ENCODE peak calls at places on chromosomes 7 and 10, in four cellular contexts. Y, Q, K and D are unnamed samples.

GRCh38 chr7:105187302-105188169 is 173.5 kb downstream of the KMT2E start:
- DNase-seq in Y (no peak), Q (no peak), K (no peak), D (no peak)

GRCh38 chr10:4391683-4392082 is 434.3 kb upstream of the AKR1E2 start:
- DNase-seq in Y (no peak), Q (no peak), K (no peak), D (no peak)

GRCh38 chr7:35802649-35803048 is 1.8 kb downstream of the SEPTIN7 start:
- DNase-seq in Y (no peak), Q (no peak), K (no peak), D (no peak)

GRCh38 chr7:78363866-78364265 is 565.3 kb downstream of the PHTF2 start:
- DNase-seq in Y (no peak), Q (no peak), K (no peak), D (no peak)

GRCh38 chr10:131850490-131850880 is 50.3 kb upstream of the PPP2R2D start:
- DNase-seq in Y (no peak), Q (no peak), K (no peak), D (no peak)

GRCh38 chr7:138278601-138279000 is 181.5 kb upstream of the TRIM24 start:
- DNase-seq in Y (no peak), Q (no peak), K (no peak), D (no peak)

GRCh38 chr7:98990356-98990755 is 112.0 kb downstream of the TRRAP start:
- DNase-seq in Y (no peak), Q (no peak), K (no peak), D (no peak)

GRCh38 chr7:99019523-99020412 is 124.1 kb downstream of the SMURF1 start:
- DNase-seq in Y (no peak), Q (no peak), K (no peak), D (no peak)

GRCh38 chr10:84511709-84512108 is 183.3 kb downstream of the CCSER2 start:
- DNase-seq in Y (no peak), Q (no peak), K (no peak), D (no peak)

GRCh38 chr7:151875862-151876111 is 1.1 kb downstream of the PRKAG2 start:
- DNase-seq in Y (peak; percentile 53), Q (no peak), K (no peak), D (peak; percentile 77)

GRCh38 chr10:95444792-95445191 is 116.4 kb downstream of the SORBS1 start:
- DNase-seq in Y (peak; percentile 7), Q (no peak), K (no peak), D (no peak)

GRCh38 chr10:57692255-57692980 is 575.3 kb downstream of the IPMK start:
- DNase-seq in Y (peak; percentile 10), Q (peak; percentile 44), K (peak; percentile 5), D (no peak)

GRCh38 chr7:5591547-5591899 is 167.9 kb upstream of the TNRC18 start:
- DNase-seq in Y (peak; percentile 66), Q (peak; percentile 54), K (no peak), D (no peak)

GRCh38 chr10:77872151-77872946 is 54.2 kb downstream of the DLG5 start:
- DNase-seq in Y (no peak), Q (no peak), K (no peak), D (no peak)

GRCh38 chr7:130268463-130269317 is 2.0 kb downstream of the CPA2 start:
- DNase-seq in Y (no peak), Q (no peak), K (no peak), D (no peak)

GRCh38 chr7:44066494-44067063 is 1.2 kb upstream of the PGAM2 start:
- DNase-seq in Y (no peak), Q (no peak), K (no peak), D (peak; percentile 36)

GRCh38 chr10:91564508-91564907 is 68.4 kb downstream of the PPP1R3C start:
- DNase-seq in Y (no peak), Q (no peak), K (no peak), D (no peak)

GRCh38 chr10:89332718-89333281 is 5.0 kb downstream of the IFIT3 start:
- DNase-seq in Y (no peak), Q (no peak), K (no peak), D (no peak)

GRCh38 chr10:114933588-114933987 is 4.4 kb upstream of the TRUB1 start:
- DNase-seq in Y (no peak), Q (no peak), K (no peak), D (no peak)

GRCh38 chr10:49744091-49744685 is 17.9 kb downstream of the OGDHL start:
- DNase-seq in Y (no peak), Q (no peak), K (no peak), D (no peak)

GRCh38 chr7:936131-937054 is 18.1 kb downstream of the ADAP1 start:
- DNase-seq in Y (peak; percentile 82), Q (no peak), K (no peak), D (peak; percentile 33)

GRCh38 chr10:93180402-93181040 is 106.8 kb downstream of the CYP26A1 start:
- DNase-seq in Y (no peak), Q (no peak), K (peak; percentile 35), D (no peak)

GRCh38 chr7:131633342-131633843 is 77.0 kb upstream of the PODXL start:
- DNase-seq in Y (peak; percentile 51), Q (no peak), K (no peak), D (no peak)

GRCh38 chr7:44572771-44573170 is 937 bp downstream of the DDX56 start:
- DNase-seq in Y (no peak), Q (no peak), K (no peak), D (no peak)

GRCh38 chr10:109664554-109664953 is 258.8 kb downstream of the XPNPEP1 start:
- DNase-seq in Y (no peak), Q (no peak), K (no peak), D (no peak)

GRCh38 chr7:454356-455109 is 65.1 kb downstream of the PDGFA start:
- DNase-seq in Y (no peak), Q (no peak), K (no peak), D (no peak)

GRCh38 chr10:70479161-70479531 is 579 bp downstream of the PALD1 start:
- DNase-seq in Y (peak; percentile 48), Q (no peak), K (no peak), D (no peak)

GRCh38 chr7:13407911-13408310 is 581.6 kb downstream of the ETV1 start:
- DNase-seq in Y (no peak), Q (no peak), K (no peak), D (no peak)

GRCh38 chr7:26843696-26844095 is 20.7 kb downstream of the SKAP2 start:
- DNase-seq in Y (no peak), Q (no peak), K (no peak), D (no peak)
- TF ChIP-seq CTCF in Y (peak; percentile 40), Q (no peak), K (no peak), D (no peak)

GRCh38 chr10:63583909-63584747 is 62.9 kb downstream of the REEP3 start:
- DNase-seq in Y (no peak), Q (no peak), K (no peak), D (no peak)
- TF ChIP-seq CTCF in Y (no peak), Q (no peak), K (no peak), D (no peak)

GRCh38 chr10:31619410-31620095 is 300.5 kb downstream of the ZEB1 start:
- DNase-seq in Y (no peak), Q (no peak), K (peak; percentile 41), D (no peak)

GRCh38 chr10:31623466-31623865 is 304.4 kb downstream of the ZEB1 start:
- DNase-seq in Y (no peak), Q (peak; percentile 50), K (no peak), D (no peak)

GRCh38 chr10:31621733-31622132 is 302.7 kb downstream of the ZEB1 start:
- DNase-seq in Y (no peak), Q (no peak), K (no peak), D (no peak)

GRCh38 chr10:31620236-31621151 is 301.5 kb downstream of the ZEB1 start:
- DNase-seq in Y (peak; percentile 43), Q (peak; percentile 74), K (peak; percentile 87), D (no peak)

DNA sequence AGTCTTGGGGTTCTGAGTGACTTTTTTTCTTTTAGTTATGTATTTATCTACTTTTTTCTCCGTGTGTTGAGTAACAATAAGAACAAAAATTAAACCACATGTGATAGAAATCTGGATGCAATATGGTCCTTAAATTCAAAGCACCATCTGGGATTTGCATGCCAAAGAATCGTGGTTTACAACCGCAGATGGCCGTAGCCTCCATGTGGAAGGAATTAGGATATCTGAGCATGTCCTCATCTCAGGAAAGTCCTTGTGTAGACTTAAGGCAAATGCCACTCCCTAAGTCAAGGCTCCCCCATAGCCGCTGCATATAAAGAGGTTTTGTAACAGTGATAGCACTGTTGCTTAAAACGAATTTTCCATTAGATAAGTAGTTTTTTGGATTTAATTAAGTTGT is 304.0 kb downstream of the ZEB1 start:
- DNase-seq in Y (no peak), Q (peak; percentile 96), K (no peak), D (no peak)
- TF ChIP-seq CTCF in Y (no peak), Q (peak; percentile 20), K (no peak), D (no peak)

GRCh38 chr7:90298145-90299038 is 22.7 kb downstream of the FAM237B start:
- DNase-seq in Y (peak; percentile 63), Q (peak; percentile 40), K (no peak), D (no peak)
- TF ChIP-seq CTCF in Y (peak; percentile 55), Q (peak; percentile 87), K (no peak), D (no peak)

GRCh38 chr10:97821308-97822038 is 28.2 kb upstream of the GOLGA7B start:
- DNase-seq in Y (no peak), Q (no peak), K (no peak), D (no peak)

GRCh38 chr10:97825020-97825739 is 24.5 kb upstream of the GOLGA7B start:
- DNase-seq in Y (no peak), Q (no peak), K (no peak), D (no peak)

GRCh38 chr10:97820305-97820704 is 29.3 kb upstream of the GOLGA7B start:
- DNase-seq in Y (no peak), Q (no peak), K (no peak), D (no peak)

GRCh38 chr10:97823734-97824133 is 25.9 kb upstream of the GOLGA7B start:
- DNase-seq in Y (no peak), Q (no peak), K (no peak), D (no peak)

DNA sequence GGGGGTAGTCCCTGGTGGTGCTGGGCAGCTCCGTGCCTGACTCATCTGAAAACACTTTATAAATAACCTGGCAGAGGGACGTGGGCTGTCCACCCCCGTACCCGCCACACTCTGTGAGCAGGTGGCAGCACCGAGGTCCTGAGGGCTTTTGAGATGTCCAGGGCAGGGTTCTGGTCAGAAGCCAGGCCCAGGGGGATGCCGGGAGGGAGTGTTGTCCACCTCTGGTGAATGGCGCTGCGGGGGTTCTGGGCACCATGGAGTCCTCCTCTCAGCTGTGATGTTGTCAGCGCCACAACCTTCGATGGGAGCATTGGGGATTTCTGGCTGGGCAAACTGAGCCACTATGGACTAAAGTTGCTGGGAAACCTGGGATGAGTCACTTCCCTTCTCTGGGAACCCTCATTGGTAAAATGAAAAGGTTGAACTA is 27.4 kb upstream of the GOLGA7B start:
- DNase-seq in Y (no peak), Q (no peak), K (no peak), D (no peak)
- TF ChIP-seq CTCF in Y (no peak), Q (no peak), K (no peak), D (no peak)

DNA sequence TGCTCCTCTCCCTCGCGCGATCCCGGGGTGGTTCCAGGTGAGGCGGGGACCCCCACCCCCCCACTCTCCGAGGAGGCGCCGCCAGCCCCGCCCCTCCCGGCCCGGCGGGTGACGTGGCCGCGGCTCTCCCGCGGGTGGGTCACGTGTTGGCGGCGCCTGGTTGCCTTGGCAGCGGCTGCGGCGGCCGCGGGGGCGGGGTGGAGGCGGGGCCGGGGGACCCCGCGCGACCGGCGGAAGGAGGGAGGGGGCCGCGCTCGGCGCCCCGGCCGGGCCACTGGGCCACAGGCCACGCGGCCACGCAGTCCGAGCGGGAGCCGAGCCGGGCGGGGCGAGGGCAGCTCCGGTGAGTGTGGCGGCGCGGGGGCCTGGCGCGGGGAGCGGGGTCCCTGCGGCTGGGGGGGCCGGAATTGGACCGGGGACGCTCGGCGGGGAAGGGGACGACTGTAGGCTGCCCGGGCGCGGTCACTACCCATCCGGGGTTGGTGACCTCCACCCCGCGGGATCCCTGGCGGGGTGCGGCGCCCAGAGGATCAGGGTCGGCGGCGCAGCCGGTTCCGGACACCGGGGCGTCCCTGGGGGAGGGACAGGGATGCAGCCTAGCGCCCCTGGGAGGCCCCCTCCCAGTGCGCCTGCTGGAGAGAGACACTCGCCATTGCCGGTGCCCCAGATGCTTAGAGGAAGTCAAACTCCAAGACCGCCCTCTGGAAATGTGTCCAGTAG is at the start of gene ORAI2:
- DNase-seq in Y (peak; percentile 81), Q (peak; percentile 20), K (peak; percentile 78), D (peak; percentile 85)
- TF ChIP-seq CTCF in Y (no peak), Q (no peak), K (no peak), D (no peak)